ENCODE peak calls at places on chromosome 10, in eight cellular contexts. One of them, this sample, is unnamed.

GRCh38 chr10:21318768-21319167 is 206.7 kb downstream of the SKIDA1 start:
- DNase-seq in astrocyte of the spinal cord: no peak
- DNase-seq in renal cortical epithelial cell: no peak
- DNase-seq in right cardiac atrium: no peak
- DNase-seq in sigmoid colon: no peak
- DNase-seq in neural progenitor cell: no peak
- DNase-seq in posterior cingulate gyrus: no peak
- DNase-seq in MM.1S: no peak
- DNase-seq in this sample: no peak

GRCh38 chr10:123553810-123554430 is 112.2 kb upstream of the GPR26 start:
- DNase-seq in renal cortical epithelial cell: no peak
- DNase-seq in MM.1S: no peak
- DNase-seq in astrocyte of the spinal cord: no peak
- DNase-seq in neural progenitor cell: no peak
- DNase-seq in posterior cingulate gyrus: no peak
- DNase-seq in sigmoid colon: no peak
- DNase-seq in right cardiac atrium: no peak
- DNase-seq in this sample: no peak

GRCh38 chr10:77533156-77533886 is 104.3 kb downstream of the KCNMA1 start:
- DNase-seq in MM.1S: no peak
- DNase-seq in posterior cingulate gyrus: no peak
- DNase-seq in renal cortical epithelial cell: peak; percentile 88
- DNase-seq in right cardiac atrium: no peak
- DNase-seq in sigmoid colon: no peak
- DNase-seq in astrocyte of the spinal cord: no peak
- DNase-seq in neural progenitor cell: no peak
- DNase-seq in this sample: no peak

GRCh38 chr10:125606406-125606805 is 76.6 kb downstream of the TEX36 start:
- DNase-seq in MM.1S: no peak
- DNase-seq in astrocyte of the spinal cord: no peak
- DNase-seq in renal cortical epithelial cell: no peak
- DNase-seq in posterior cingulate gyrus: no peak
- DNase-seq in neural progenitor cell: no peak
- DNase-seq in sigmoid colon: no peak
- DNase-seq in right cardiac atrium: no peak
- DNase-seq in this sample: no peak

GRCh38 chr10:24255907-24256306 is 47.0 kb downstream of the KIAA1217 start:
- DNase-seq in astrocyte of the spinal cord: peak; percentile 24
- DNase-seq in renal cortical epithelial cell: peak; percentile 57
- DNase-seq in MM.1S: no peak
- DNase-seq in neural progenitor cell: peak; percentile 30
- DNase-seq in sigmoid colon: no peak
- DNase-seq in right cardiac atrium: peak; percentile 62
- DNase-seq in posterior cingulate gyrus: no peak
- DNase-seq in this sample: no peak

GRCh38 chr10:5595591-5596590 is 70.5 kb downstream of the ASB13 start:
- DNase-seq in renal cortical epithelial cell: peak; percentile 91
- DNase-seq in sigmoid colon: no peak
- DNase-seq in MM.1S: no peak
- DNase-seq in astrocyte of the spinal cord: peak; percentile 91
- DNase-seq in right cardiac atrium: no peak
- DNase-seq in posterior cingulate gyrus: no peak
- DNase-seq in neural progenitor cell: no peak
- DNase-seq in this sample: no peak

GRCh38 chr10:24884316-24884715 is 68.1 kb downstream of the PRTFDC1 start:
- DNase-seq in sigmoid colon: no peak
- DNase-seq in neural progenitor cell: no peak
- DNase-seq in right cardiac atrium: no peak
- DNase-seq in renal cortical epithelial cell: no peak
- DNase-seq in astrocyte of the spinal cord: peak; percentile 37
- DNase-seq in posterior cingulate gyrus: no peak
- DNase-seq in MM.1S: no peak
- DNase-seq in this sample: no peak

GRCh38 chr10:48457949-48458661 is 146.8 kb downstream of the ARHGAP22 start:
- DNase-seq in MM.1S: no peak
- DNase-seq in sigmoid colon: peak; percentile 50
- DNase-seq in posterior cingulate gyrus: no peak
- DNase-seq in renal cortical epithelial cell: no peak
- DNase-seq in neural progenitor cell: no peak
- DNase-seq in astrocyte of the spinal cord: no peak
- DNase-seq in right cardiac atrium: no peak
- DNase-seq in this sample: no peak

GRCh38 chr10:123909866-123910265 is 18.3 kb upstream of the CPXM2 start:
- DNase-seq in posterior cingulate gyrus: no peak
- DNase-seq in neural progenitor cell: no peak
- DNase-seq in renal cortical epithelial cell: no peak
- DNase-seq in sigmoid colon: no peak
- DNase-seq in MM.1S: no peak
- DNase-seq in right cardiac atrium: no peak
- DNase-seq in astrocyte of the spinal cord: no peak
- DNase-seq in this sample: no peak

GRCh38 chr10:107492389-107492788 is 327.9 kb upstream of the SORCS1 start:
- DNase-seq in astrocyte of the spinal cord: no peak
- DNase-seq in renal cortical epithelial cell: no peak
- DNase-seq in posterior cingulate gyrus: no peak
- DNase-seq in sigmoid colon: no peak
- DNase-seq in right cardiac atrium: no peak
- DNase-seq in neural progenitor cell: no peak
- DNase-seq in MM.1S: no peak
- DNase-seq in this sample: no peak

GRCh38 chr10:127983701-127984100 is 76.8 kb downstream of the PTPRE start:
- DNase-seq in MM.1S: no peak
- DNase-seq in renal cortical epithelial cell: no peak
- DNase-seq in posterior cingulate gyrus: no peak
- DNase-seq in right cardiac atrium: no peak
- DNase-seq in sigmoid colon: peak; percentile 69
- DNase-seq in neural progenitor cell: no peak
- DNase-seq in astrocyte of the spinal cord: no peak
- DNase-seq in this sample: no peak

GRCh38 chr10:77355844-77356243 is 281.8 kb downstream of the KCNMA1 start:
- DNase-seq in MM.1S: no peak
- DNase-seq in sigmoid colon: no peak
- DNase-seq in right cardiac atrium: no peak
- DNase-seq in posterior cingulate gyrus: no peak
- DNase-seq in renal cortical epithelial cell: peak; percentile 28
- DNase-seq in neural progenitor cell: no peak
- DNase-seq in astrocyte of the spinal cord: peak; percentile 89
- DNase-seq in this sample: no peak

GRCh38 chr10:117533507-117534281 is 8.9 kb upstream of the EMX2 start:
- DNase-seq in MM.1S: no peak
- DNase-seq in sigmoid colon: peak; percentile 28
- DNase-seq in right cardiac atrium: no peak
- DNase-seq in astrocyte of the spinal cord: no peak
- DNase-seq in neural progenitor cell: peak; percentile 58
- DNase-seq in renal cortical epithelial cell: no peak
- DNase-seq in posterior cingulate gyrus: no peak
- DNase-seq in this sample: no peak

GRCh38 chr10:14781763-14782162 is 7.1 kb upstream of the FAM107B start:
- DNase-seq in sigmoid colon: no peak
- DNase-seq in astrocyte of the spinal cord: no peak
- DNase-seq in MM.1S: no peak
- DNase-seq in renal cortical epithelial cell: no peak
- DNase-seq in right cardiac atrium: no peak
- DNase-seq in posterior cingulate gyrus: no peak
- DNase-seq in neural progenitor cell: peak; percentile 23
- DNase-seq in this sample: no peak

GRCh38 chr10:100824886-100825285 is 79.5 kb downstream of the PAX2 start:
- DNase-seq in sigmoid colon: peak; percentile 55
- DNase-seq in posterior cingulate gyrus: no peak
- DNase-seq in MM.1S: no peak
- DNase-seq in astrocyte of the spinal cord: no peak
- DNase-seq in neural progenitor cell: no peak
- DNase-seq in right cardiac atrium: no peak
- DNase-seq in renal cortical epithelial cell: no peak
- DNase-seq in this sample: no peak

GRCh38 chr10:114899982-114900381 is 38.0 kb upstream of the TRUB1 start:
- DNase-seq in MM.1S: no peak
- DNase-seq in sigmoid colon: no peak
- DNase-seq in neural progenitor cell: no peak
- DNase-seq in right cardiac atrium: no peak
- DNase-seq in renal cortical epithelial cell: no peak
- DNase-seq in posterior cingulate gyrus: no peak
- DNase-seq in astrocyte of the spinal cord: no peak
- DNase-seq in this sample: no peak

GRCh38 chr10:131429942-131430341 is 118.4 kb upstream of the TCERG1L start:
- DNase-seq in posterior cingulate gyrus: no peak
- DNase-seq in neural progenitor cell: no peak
- DNase-seq in MM.1S: no peak
- DNase-seq in right cardiac atrium: peak; percentile 16
- DNase-seq in astrocyte of the spinal cord: no peak
- DNase-seq in sigmoid colon: peak; percentile 61
- DNase-seq in renal cortical epithelial cell: no peak
- DNase-seq in this sample: no peak

GRCh38 chr10:29630205-29631048 is 4.3 kb downstream of the SVIL start:
- DNase-seq in MM.1S: no peak
- DNase-seq in sigmoid colon: no peak
- DNase-seq in renal cortical epithelial cell: no peak
- DNase-seq in right cardiac atrium: no peak
- DNase-seq in neural progenitor cell: no peak
- DNase-seq in posterior cingulate gyrus: no peak
- DNase-seq in astrocyte of the spinal cord: no peak
- DNase-seq in this sample: no peak

GRCh38 chr10:134205-134742 is 981 bp upstream of the ZMYND11 start:
- DNase-seq in right cardiac atrium: no peak
- DNase-seq in neural progenitor cell: peak; percentile 55
- DNase-seq in MM.1S: peak; percentile 39
- DNase-seq in sigmoid colon: no peak
- DNase-seq in renal cortical epithelial cell: no peak
- DNase-seq in posterior cingulate gyrus: peak; percentile 79
- DNase-seq in astrocyte of the spinal cord: peak; percentile 9
- DNase-seq in this sample: no peak

GRCh38 chr10:3421537-3422257 is 249.1 kb upstream of the PITRM1 start:
- DNase-seq in astrocyte of the spinal cord: no peak
- DNase-seq in sigmoid colon: no peak
- DNase-seq in posterior cingulate gyrus: no peak
- DNase-seq in right cardiac atrium: no peak
- DNase-seq in renal cortical epithelial cell: no peak
- DNase-seq in neural progenitor cell: no peak
- DNase-seq in MM.1S: no peak
- DNase-seq in this sample: no peak

GRCh38 chr10:14659626-14660196 is 115.0 kb downstream of the FAM107B start:
- DNase-seq in astrocyte of the spinal cord: no peak
- DNase-seq in posterior cingulate gyrus: no peak
- DNase-seq in sigmoid colon: no peak
- DNase-seq in renal cortical epithelial cell: no peak
- DNase-seq in neural progenitor cell: no peak
- DNase-seq in right cardiac atrium: no peak
- DNase-seq in MM.1S: peak; percentile 94
- DNase-seq in this sample: peak; percentile 14

GRCh38 chr10:4916086-4916716 is 47.0 kb upstream of the AKR1C1 start:
- DNase-seq in sigmoid colon: no peak
- DNase-seq in astrocyte of the spinal cord: no peak
- DNase-seq in posterior cingulate gyrus: no peak
- DNase-seq in renal cortical epithelial cell: no peak
- DNase-seq in MM.1S: no peak
- DNase-seq in right cardiac atrium: no peak
- DNase-seq in neural progenitor cell: no peak
- DNase-seq in this sample: no peak

GRCh38 chr10:50613150-50613549 is 10.6 kb downstream of the SGMS1 start:
- DNase-seq in posterior cingulate gyrus: no peak
- DNase-seq in renal cortical epithelial cell: no peak
- DNase-seq in right cardiac atrium: no peak
- DNase-seq in neural progenitor cell: no peak
- DNase-seq in sigmoid colon: no peak
- DNase-seq in astrocyte of the spinal cord: no peak
- DNase-seq in MM.1S: no peak
- DNase-seq in this sample: no peak

GRCh38 chr10:6142644-6143043 is 53.8 kb downstream of the RBM17 start:
- DNase-seq in neural progenitor cell: peak; percentile 79
- DNase-seq in sigmoid colon: no peak
- DNase-seq in right cardiac atrium: no peak
- DNase-seq in renal cortical epithelial cell: peak; percentile 65
- DNase-seq in astrocyte of the spinal cord: no peak
- DNase-seq in MM.1S: no peak
- DNase-seq in posterior cingulate gyrus: no peak
- DNase-seq in this sample: no peak

GRCh38 chr10:97812696-97813095 is 36.9 kb upstream of the GOLGA7B start:
- DNase-seq in astrocyte of the spinal cord: no peak
- DNase-seq in posterior cingulate gyrus: no peak
- DNase-seq in right cardiac atrium: no peak
- DNase-seq in MM.1S: no peak
- DNase-seq in sigmoid colon: no peak
- DNase-seq in renal cortical epithelial cell: no peak
- DNase-seq in neural progenitor cell: no peak
- DNase-seq in this sample: no peak

GRCh38 chr10:99419688-99420087 is 10.7 kb downstream of the GOT1 start:
- DNase-seq in MM.1S: no peak
- DNase-seq in sigmoid colon: no peak
- DNase-seq in posterior cingulate gyrus: no peak
- DNase-seq in neural progenitor cell: no peak
- DNase-seq in right cardiac atrium: no peak
- DNase-seq in astrocyte of the spinal cord: no peak
- DNase-seq in renal cortical epithelial cell: no peak
- DNase-seq in this sample: no peak

GRCh38 chr10:103077491-103078308 is 115.4 kb downstream of the NT5C2 start:
- DNase-seq in posterior cingulate gyrus: no peak
- DNase-seq in renal cortical epithelial cell: peak; percentile 31
- DNase-seq in neural progenitor cell: no peak
- DNase-seq in astrocyte of the spinal cord: no peak
- DNase-seq in sigmoid colon: no peak
- DNase-seq in right cardiac atrium: no peak
- DNase-seq in MM.1S: no peak
- DNase-seq in this sample: no peak

GRCh38 chr10:31399631-31400030 is 80.6 kb downstream of the ZEB1 start:
- DNase-seq in right cardiac atrium: peak; percentile 61
- DNase-seq in neural progenitor cell: no peak
- DNase-seq in astrocyte of the spinal cord: no peak
- DNase-seq in posterior cingulate gyrus: peak; percentile 67
- DNase-seq in renal cortical epithelial cell: peak; percentile 17
- DNase-seq in sigmoid colon: no peak
- DNase-seq in MM.1S: no peak
- DNase-seq in this sample: no peak

GRCh38 chr10:124653811-124654651 is 90.1 kb downstream of the FAM53B start:
- DNase-seq in right cardiac atrium: peak; percentile 66
- DNase-seq in posterior cingulate gyrus: peak; percentile 60
- DNase-seq in renal cortical epithelial cell: no peak
- DNase-seq in neural progenitor cell: no peak
- DNase-seq in sigmoid colon: no peak
- DNase-seq in astrocyte of the spinal cord: no peak
- DNase-seq in MM.1S: no peak
- DNase-seq in this sample: no peak

GRCh38 chr10:60149003-60149402 is 240.7 kb downstream of the ANK3 start:
- DNase-seq in renal cortical epithelial cell: peak; percentile 50
- DNase-seq in right cardiac atrium: no peak
- DNase-seq in neural progenitor cell: no peak
- DNase-seq in MM.1S: no peak
- DNase-seq in posterior cingulate gyrus: no peak
- DNase-seq in sigmoid colon: no peak
- DNase-seq in astrocyte of the spinal cord: no peak
- DNase-seq in this sample: no peak

GRCh38 chr10:26733750-26734568 is 36.5 kb downstream of the PDSS1 start:
- DNase-seq in right cardiac atrium: no peak
- DNase-seq in renal cortical epithelial cell: no peak
- DNase-seq in posterior cingulate gyrus: peak; percentile 71
- DNase-seq in astrocyte of the spinal cord: no peak
- DNase-seq in sigmoid colon: no peak
- DNase-seq in neural progenitor cell: peak; percentile 67
- DNase-seq in MM.1S: no peak
- DNase-seq in this sample: no peak

This sample was measured in central memory CD4-positive, alpha-beta T cell.